ENCODE peak calls at places on chromosomes 6 and 20, in four cellular contexts. Q, U, T and P are unnamed samples.

GRCh38 chr20:13245250-13245723 is 24.2 kb downstream of the ISM1 start:
- DNase-seq in Q (no peak), U (no peak), T (no peak), P (no peak)

GRCh38 chr20:63475209-63475608 is 2.8 kb upstream of the KCNQ2 start:
- DNase-seq in T (no peak), U (no peak), Q (no peak), P (no peak)

GRCh38 chr6:87373377-87373776 is 28.8 kb downstream of the C6orf163 start:
- DNase-seq in T (no peak), U (no peak), Q (no peak), P (no peak)

GRCh38 chr6:83467620-83468036 is 36.8 kb upstream of the ME1 start:
- DNase-seq in Q (no peak), U (no peak), T (peak), P (no peak)

GRCh38 chr6:105609375-105609991 is 206.6 kb upstream of the PREP start:
- DNase-seq in T (no peak), Q (no peak), U (no peak), P (no peak)

GRCh38 chr6:42443312-42444075 is 8.2 kb downstream of the TRERF1 start:
- DNase-seq in U (no peak), T (no peak), Q (no peak), P (no peak)

GRCh38 chr6:149046822-149047246 is 270.7 kb upstream of the TAB2 start:
- DNase-seq in Q (no peak), U (no peak), T (no peak), P (no peak)

GRCh38 chr6:158834675-158835385 is 15.7 kb upstream of the EZR start:
- DNase-seq in Q (no peak), U (no peak), T (no peak), P (no peak)

GRCh38 chr20:62367136-62367482 is at the start of gene LAMA5:
- DNase-seq in U (no peak), T (no peak), Q (no peak), P (no peak)

GRCh38 chr20:57060407-57061057 is 205.9 kb downstream of the BMP7 start:
- DNase-seq in U (peak), T (no peak), Q (no peak), P (no peak)

GRCh38 chr6:141988954-141989705 is 143.6 kb upstream of the GJE1 start:
- DNase-seq in Q (no peak), T (peak), U (peak), P (no peak)

GRCh38 chr6:110625883-110626282 is 149.5 kb upstream of the SLC22A16 start:
- DNase-seq in Q (no peak), U (peak), T (no peak), P (no peak)

GRCh38 chr20:59159091-59159821 is 4.4 kb upstream of the ZNF831 start:
- DNase-seq in U (no peak), T (no peak), Q (no peak), P (peak)

GRCh38 chr6:9927271-9927670 is 487.6 kb downstream of the TFAP2A start:
- DNase-seq in U (peak), T (no peak), Q (no peak), P (no peak)

GRCh38 chr20:23519556-23519955 is 28.6 kb downstream of the CST8 start:
- DNase-seq in U (no peak), T (no peak), Q (no peak), P (no peak)

GRCh38 chr6:63425493-63425892 is 105.7 kb upstream of the LGSN start:
- DNase-seq in U (no peak), T (no peak), Q (no peak), P (no peak)

GRCh38 chr6:138307816-138308727 is 69.6 kb upstream of the SMIM28 start:
- DNase-seq in U (no peak), Q (no peak), T (no peak), P (no peak)

GRCh38 chr6:128569737-128570438 is 49.5 kb upstream of the PTPRK start:
- DNase-seq in T (no peak), Q (no peak), U (peak), P (no peak)

GRCh38 chr20:50789968-50790650 is 4.8 kb upstream of the BCAS4 start:
- DNase-seq in U (no peak), Q (no peak), T (no peak), P (no peak)

GRCh38 chr6:106194949-106195919 is 109.1 kb downstream of the PRDM1 start:
- DNase-seq in Q (no peak), U (peak), T (no peak), P (no peak)